ENCODE peak calls at places on chromosomes 16 and 17, in eight cellular contexts. U is fibroblast of lung, J is right atrium auricular region, Z is cardiac muscle cell, F is IMR-90, L is stomach, O is osteoblast, A is prostate gland. B is an unnamed sample. For H3K9me3, the result is how much of the 10 kb centered on the place peaks cover.

GRCh38 chr17:80031691-80032480 is 3.8 kb downstream of the TBC1D16 start:
- DNase-seq in U (no peak), J (no peak), Z (no peak), F (no peak), L (no peak), O (peak), A (no peak), B (no peak)

GRCh38 chr16:61791465-61791864 is 244.8 kb downstream of the CDH8 start:
- DNase-seq in U (no peak), J (no peak), Z (no peak), F (no peak), L (no peak), O (no peak), A (no peak), B (no peak)

GRCh38 chr17:61309857-61310256 is 89.8 kb upstream of the TBX2 start:
- DNase-seq in U (peak), J (no peak), Z (no peak), F (peak), L (no peak), O (peak), A (no peak), B (no peak)

GRCh38 chr17:81342700-81343070 is 47.6 kb upstream of the SLC38A10 start:
- DNase-seq in U (no peak), J (no peak), Z (no peak), F (no peak), L (no peak), O (no peak), A (no peak), B (no peak)

GRCh38 chr17:39231091-39231561 is 5.4 kb upstream of the STAC2 start:
- DNase-seq in U (no peak), J (no peak), Z (no peak), F (no peak), L (no peak), O (peak), A (no peak), B (no peak)

GRCh38 chr16:57485916-57486857 is at the start of gene DOK4:
- DNase-seq in U (peak), J (no peak), Z (peak), F (peak), L (peak), O (peak), A (peak), B (no peak)

GRCh38 chr16:12798171-12798570 is 5.5 kb downstream of the CPPED1 start:
- DNase-seq in U (no peak), J (no peak), Z (no peak), F (no peak), L (no peak), O (no peak), A (no peak), B (no peak)

GRCh38 chr17:49973271-49973615 is 4.3 kb downstream of the DLX4 start:
- DNase-seq in U (no peak), J (no peak), Z (no peak), F (no peak), L (no peak), O (no peak), A (no peak), B (no peak)

GRCh38 chr17:71938340-71939010 is 182.3 kb upstream of the SOX9 start:
- DNase-seq in U (no peak), J (no peak), Z (peak), F (no peak), L (no peak), O (no peak), A (no peak), B (no peak)

GRCh38 chr17:67528751-67529436 is 151.8 kb downstream of the PITPNC1 start:
- DNase-seq in U (peak), J (peak), Z (peak), F (peak), L (peak), O (peak), A (peak), B (peak)

GRCh38 chr16:4922721-4923342 is 14.1 kb downstream of the PPL start:
- DNase-seq in U (no peak), J (no peak), Z (no peak), F (no peak), L (no peak), O (peak), A (peak), B (no peak)

GRCh38 chr16:75305364-75306101 is 54.1 kb upstream of the BCAR1 start:
- DNase-seq in U (peak), J (peak), Z (peak), F (peak), L (peak), O (peak), A (peak), B (peak)

GRCh38 chr17:50833396-50834125 is 1.8 kb upstream of the WFIKKN2 start:
- DNase-seq in U (no peak), J (no peak), Z (no peak), F (no peak), L (no peak), O (peak), A (no peak), B (no peak)

GRCh38 chr17:60534613-60535157 is 8.6 kb upstream of the APPBP2 start:
- DNase-seq in U (no peak), J (no peak), Z (no peak), F (no peak), L (no peak), O (no peak), A (no peak), B (no peak)

GRCh38 chr16:10080031-10080772 is 102.0 kb downstream of the GRIN2A start:
- DNase-seq in U (no peak), J (peak), Z (peak), F (no peak), L (peak), O (no peak), A (peak), B (peak)

GRCh38 chr16:20441221-20441620 is 10.1 kb upstream of the ACSM2A start:
- DNase-seq in U (no peak), J (no peak), Z (no peak), F (no peak), L (no peak), O (no peak), A (no peak), B (no peak)

GRCh38 chr17:39676198-39676819 is 8.1 kb downstream of the PNMT start:
- DNase-seq in U (no peak), J (no peak), Z (peak), F (no peak), L (peak), O (peak), A (peak), B (peak)

GRCh38 chr16:87506423-87507350 is 13.9 kb upstream of the ZCCHC14 start:
- DNase-seq in U (no peak), J (no peak), Z (no peak), F (no peak), L (no peak), O (no peak), A (no peak), B (no peak)

GRCh38 chr16:8849411-8850011 is 19.3 kb downstream of the CARHSP1 start:
- DNase-seq in U (peak), J (no peak), Z (no peak), F (no peak), L (no peak), O (no peak), A (no peak), B (no peak)

GRCh38 chr16:50167603-50168002 is 14.5 kb downstream of the TENT4B start:
- DNase-seq in U (no peak), J (no peak), Z (no peak), F (no peak), L (no peak), O (no peak), A (no peak), B (no peak)

GRCh38 chr17:7717756-7718350 is 309 bp downstream of the DNAH2 start:
- DNase-seq in U (peak), J (no peak), Z (peak), F (no peak), L (no peak), O (peak), A (no peak), B (no peak)

GRCh38 chr17:62690168-62690897 is 62.9 kb downstream of the MRC2 start:
- DNase-seq in U (no peak), J (no peak), Z (no peak), F (no peak), L (no peak), O (peak), A (no peak), B (no peak)

GRCh38 chr17:67466251-67466650 is 89.2 kb downstream of the PITPNC1 start:
- DNase-seq in U (no peak), J (no peak), Z (no peak), F (no peak), L (no peak), O (no peak), A (no peak), B (no peak)

GRCh38 chr16:19330801-19331484 is 45.4 kb downstream of the CLEC19A start:
- DNase-seq in U (peak), J (no peak), Z (no peak), F (peak), L (peak), O (peak), A (peak), B (no peak)

GRCh38 chr17:31907342-31907975 is 6.0 kb upstream of the UTP6 start:
- DNase-seq in U (peak), J (no peak), Z (no peak), F (peak), L (peak), O (no peak), A (peak), B (no peak)

GRCh38 chr16:68658258-68658973 is 13.3 kb downstream of the CDH3 start:
- DNase-seq in U (peak), J (no peak), Z (peak), F (peak), L (no peak), O (peak), A (peak), B (no peak)

GRCh38 chr16:81279375-81279774 is 35.4 kb upstream of the GAN start:
- DNase-seq in U (peak), J (no peak), Z (no peak), F (peak), L (no peak), O (no peak), A (no peak), B (no peak)

GRCh38 chr17:47970725-47971511 is at the start of gene CDK5RAP3:
- DNase-seq in U (peak), J (peak), Z (peak), F (peak), L (peak), O (peak), A (peak), B (peak)

GRCh38 chr16:50440991-50441390 is 72.2 kb upstream of the BRD7 start:
- DNase-seq in U (no peak), J (no peak), Z (no peak), F (no peak), L (no peak), O (no peak), A (no peak), B (no peak)

DNA sequence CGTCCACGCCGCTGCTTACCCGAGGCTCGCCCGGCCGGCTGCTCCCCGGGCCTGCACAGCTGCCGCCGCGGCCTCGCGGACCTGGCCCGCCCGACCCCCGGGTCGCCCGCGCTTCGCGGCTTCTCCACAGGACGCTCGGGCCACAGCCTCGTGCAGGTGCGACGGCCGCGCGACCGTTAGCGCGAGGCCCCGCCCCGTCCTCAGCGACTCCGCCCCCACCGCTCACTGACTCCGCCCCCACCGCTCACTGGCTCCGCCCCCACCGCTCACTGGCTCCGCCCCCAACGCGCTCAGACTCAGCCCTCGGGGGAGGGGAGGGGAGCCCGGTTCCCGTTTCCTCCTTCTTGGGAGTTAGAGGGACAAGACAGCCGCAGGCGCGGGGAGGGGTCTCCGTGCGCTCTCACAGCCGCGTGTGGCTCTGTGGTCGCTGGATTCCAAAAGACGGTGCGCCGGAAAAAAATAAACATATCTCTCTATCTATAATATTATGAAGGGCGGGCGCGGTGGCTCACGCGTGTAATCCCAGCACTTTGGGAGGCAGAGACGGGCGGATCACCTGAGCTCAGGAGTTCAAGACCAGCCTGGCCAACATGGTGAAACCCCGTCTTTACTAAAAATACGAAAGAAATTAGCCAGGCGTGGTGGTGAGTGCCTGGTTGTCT is at the start of gene MEIOB:
- DNase-seq in U (no peak), J (no peak), Z (peak), F (no peak), L (no peak), O (no peak), A (no peak), B (no peak)
- H3K4me3 ChIP-seq in U (no peak), J (no peak), Z (peak), F (peak), L (peak), O (peak), A (no peak), B (peak)

GRCh38 chr17:27226611-27227234 is 67.2 kb upstream of the WSB1 start:
- DNase-seq in U (peak), J (no peak), Z (no peak), F (peak), L (no peak), O (no peak), A (no peak), B (no peak)

GRCh38 chr17:27224526-27225315 is 69.2 kb upstream of the WSB1 start:
- DNase-seq in U (peak), J (no peak), Z (no peak), F (no peak), L (no peak), O (no peak), A (no peak), B (no peak)

GRCh38 chr17:27218041-27218440 is 75.9 kb upstream of the WSB1 start:
- DNase-seq in U (no peak), J (no peak), Z (no peak), F (no peak), L (no peak), O (no peak), A (no peak), B (no peak)

GRCh38 chr17:27218719-27219488 is 75.0 kb upstream of the WSB1 start:
- DNase-seq in U (no peak), J (no peak), Z (no peak), F (no peak), L (no peak), O (no peak), A (no peak), B (no peak)

GRCh38 chr17:27222515-27222914 is 71.4 kb upstream of the WSB1 start:
- DNase-seq in U (no peak), J (no peak), Z (no peak), F (no peak), L (no peak), O (no peak), A (no peak), B (no peak)
- H3K9me3 ChIP-seq in U (under half), J (under half), Z (under half), F (under half), L (under half), O (under half), A (under half), B (under half)

DNA sequence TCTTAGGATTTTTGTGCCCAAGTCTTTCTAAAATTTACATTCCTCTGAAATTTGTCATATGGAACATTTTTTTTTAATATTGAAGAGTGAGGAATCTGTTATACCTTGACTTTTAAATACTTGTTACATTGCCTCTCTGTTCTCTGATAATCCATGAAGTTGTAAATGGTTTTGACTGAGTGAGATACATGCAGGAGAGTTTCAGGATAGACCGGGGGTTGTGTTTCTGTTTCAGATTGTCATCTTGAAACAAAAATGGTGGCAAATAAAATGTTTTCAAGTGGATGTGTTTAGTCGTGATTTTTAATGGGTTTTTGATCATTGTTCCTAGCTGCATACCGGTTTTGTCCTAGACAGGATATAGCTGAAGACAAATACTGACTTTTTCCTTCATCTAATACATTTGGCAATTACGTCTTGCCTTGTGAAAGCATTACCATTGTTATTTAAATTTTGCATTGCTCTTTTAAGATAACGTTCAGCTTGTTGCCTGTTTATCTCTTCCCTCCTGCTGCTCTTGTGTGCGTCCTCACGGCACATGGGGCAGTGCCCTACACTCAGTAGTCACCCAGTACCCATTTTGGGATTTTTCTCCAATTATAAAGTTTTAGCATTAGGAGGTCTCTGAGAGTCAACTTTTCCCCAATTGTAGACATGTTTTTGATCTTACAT is 169.7 kb downstream of the MSI2 start:
- DNase-seq in U (no peak), J (no peak), Z (no peak), F (no peak), L (no peak), O (no peak), A (no peak), B (no peak)
- H3K4me3 ChIP-seq in U (no peak), J (no peak), Z (no peak), F (no peak), L (no peak), O (no peak), A (no peak), B (no peak)

GRCh38 chr16:79411357-79411756 is 189.2 kb downstream of the MAF start:
- DNase-seq in U (no peak), J (no peak), Z (no peak), F (no peak), L (no peak), O (no peak), A (no peak), B (no peak)
- H3K9me3 ChIP-seq in U (under half), J (under half), Z (under half), F (under half), L (under half), O (under half), A (under half), B (under half)

GRCh38 chr16:71526111-71526998 is at the start of gene CHST4:
- DNase-seq in U (peak), J (no peak), Z (peak), F (peak), L (no peak), O (peak), A (peak), B (no peak)
- H3K4me3 ChIP-seq in U (no peak), J (no peak), Z (no peak), F (no peak), L (no peak), O (no peak), A (no peak), B (no peak)

GRCh38 chr16:297832-298231 is 14.9 kb downstream of the PDIA2 start:
- DNase-seq in U (no peak), J (no peak), Z (no peak), F (no peak), L (no peak), O (no peak), A (no peak), B (no peak)

GRCh38 chr16:296276-296675 is 13.3 kb downstream of the PDIA2 start:
- DNase-seq in U (no peak), J (no peak), Z (no peak), F (no peak), L (no peak), O (no peak), A (no peak), B (no peak)

GRCh38 chr16:301235-301634 is 18.3 kb downstream of the PDIA2 start:
- DNase-seq in U (no peak), J (no peak), Z (no peak), F (no peak), L (no peak), O (no peak), A (no peak), B (no peak)

GRCh38 chr16:293043-293775 is 10.2 kb downstream of the PDIA2 start:
- DNase-seq in U (no peak), J (no peak), Z (no peak), F (no peak), L (no peak), O (no peak), A (no peak), B (no peak)

GRCh38 chr16:296806-297510 is 14.0 kb downstream of the PDIA2 start:
- DNase-seq in U (no peak), J (no peak), Z (no peak), F (no peak), L (no peak), O (no peak), A (no peak), B (no peak)
- H3K9me3 ChIP-seq in U (under half), J (under half), Z (under half), F (under half), L (under half), O (under half), A (under half), B (under half)

DNA sequence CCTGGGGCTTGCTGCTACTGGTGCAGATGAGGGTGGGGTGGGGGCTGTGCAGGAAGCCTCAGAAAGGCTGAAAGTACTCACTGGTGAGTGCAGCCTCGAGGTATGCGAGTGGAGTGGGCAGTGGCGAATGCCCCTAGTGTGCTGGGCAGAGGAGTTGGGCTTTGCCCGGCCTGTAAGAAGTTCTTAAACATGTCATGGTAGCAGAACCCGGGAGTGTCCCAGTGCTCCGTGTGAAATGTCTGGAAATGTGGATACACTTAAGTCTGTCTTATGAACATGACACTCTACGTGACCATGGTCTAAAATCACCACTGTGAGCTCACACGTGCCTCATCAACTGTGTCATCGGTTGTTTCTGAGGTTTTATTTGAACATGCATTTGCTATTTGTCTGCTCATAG is 1.7 kb downstream of the SMTNL2 start:
- DNase-seq in U (no peak), J (no peak), Z (no peak), F (no peak), L (no peak), O (peak), A (no peak), B (no peak)
- H3K4me3 ChIP-seq in U (no peak), J (no peak), Z (peak), F (no peak), L (no peak), O (no peak), A (no peak), B (no peak)

DNA sequence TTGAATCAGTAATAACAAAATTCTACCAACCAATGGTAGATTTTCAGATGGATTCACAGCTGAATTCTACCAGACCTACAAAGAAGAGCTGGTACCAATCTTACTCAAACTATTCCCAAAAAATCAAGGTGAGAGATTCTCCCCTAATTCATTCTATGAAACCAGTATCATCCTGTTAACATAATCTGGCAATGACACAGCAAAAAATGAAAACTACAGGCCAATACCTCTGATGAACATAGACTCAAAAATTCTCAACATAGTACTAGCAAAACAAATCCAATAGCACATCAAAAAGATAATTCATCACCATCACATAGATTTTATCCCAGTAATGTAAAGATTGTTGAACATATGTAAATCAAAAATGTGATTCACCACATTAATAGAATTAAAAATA is 234.4 kb upstream of the KIF2B start:
- DNase-seq in U (no peak), J (no peak), Z (no peak), F (no peak), L (no peak), O (no peak), A (no peak), B (no peak)
- H3K9me3 ChIP-seq in U (under half), J (under half), Z (under half), F (under half), L (under half), O (under half), A (under half), B (under half)